ENCODE peak calls at places on chromosomes 5 and 9, in five cellular contexts. One of them, this sample, is unnamed.
A peak's percentile ranks its signal among the peaks of the same experiment; 100 is the strongest.

GRCh38 chr5:119808474-119808873 is 179.1 kb downstream of the FAM170A start:
- DNase-seq in NCI-H1105 treated with DMSO at 0.1 percent for 48 hours: no peak
- DNase-seq in NCI-H748 treated with DMSO at 0.1 percent for 48 hours: no peak
- DNase-seq in heart right ventricle: no peak
- DNase-seq in ELR: no peak
- DNase-seq in this sample: no peak

GRCh38 chr5:148998174-148998797 is 64.6 kb downstream of the SH3TC2 start:
- DNase-seq in NCI-H1105 treated with DMSO at 0.1 percent for 48 hours: peak; percentile 12
- DNase-seq in NCI-H748 treated with DMSO at 0.1 percent for 48 hours: peak; percentile 48
- DNase-seq in heart right ventricle: no peak
- DNase-seq in ELR: peak; percentile 89
- DNase-seq in this sample: no peak

GRCh38 chr9:132237481-132237880 is 75.6 kb downstream of the NTNG2 start:
- DNase-seq in NCI-H1105 treated with DMSO at 0.1 percent for 48 hours: no peak
- DNase-seq in NCI-H748 treated with DMSO at 0.1 percent for 48 hours: no peak
- DNase-seq in heart right ventricle: peak; percentile 32
- DNase-seq in ELR: no peak
- DNase-seq in this sample: no peak

GRCh38 chr9:93468763-93469456 is 15.5 kb upstream of the FAM120AOS start:
- DNase-seq in NCI-H1105 treated with DMSO at 0.1 percent for 48 hours: no peak
- DNase-seq in NCI-H748 treated with DMSO at 0.1 percent for 48 hours: peak; percentile 25
- DNase-seq in heart right ventricle: no peak
- DNase-seq in ELR: no peak
- DNase-seq in this sample: no peak

GRCh38 chr9:113602126-113603119 is 138.9 kb downstream of the RGS3 start:
- DNase-seq in NCI-H1105 treated with DMSO at 0.1 percent for 48 hours: peak; percentile 26
- DNase-seq in NCI-H748 treated with DMSO at 0.1 percent for 48 hours: no peak
- DNase-seq in heart right ventricle: peak; percentile 82
- DNase-seq in ELR: peak; percentile 94
- DNase-seq in this sample: peak; percentile 87

GRCh38 chr5:126544087-126544740 is 50.8 kb downstream of the ALDH7A1 start:
- DNase-seq in NCI-H1105 treated with DMSO at 0.1 percent for 48 hours: no peak
- DNase-seq in NCI-H748 treated with DMSO at 0.1 percent for 48 hours: peak; percentile 27
- DNase-seq in heart right ventricle: no peak
- DNase-seq in ELR: peak; percentile 58
- DNase-seq in this sample: no peak

GRCh38 chr9:104826911-104827310 is 63.0 kb downstream of the NIPSNAP3B start:
- DNase-seq in NCI-H1105 treated with DMSO at 0.1 percent for 48 hours: no peak
- DNase-seq in NCI-H748 treated with DMSO at 0.1 percent for 48 hours: no peak
- DNase-seq in heart right ventricle: no peak
- DNase-seq in ELR: no peak
- DNase-seq in this sample: no peak

GRCh38 chr9:37639874-37640273 is 10.9 kb upstream of the FRMPD1 start:
- DNase-seq in NCI-H1105 treated with DMSO at 0.1 percent for 48 hours: no peak
- DNase-seq in NCI-H748 treated with DMSO at 0.1 percent for 48 hours: no peak
- DNase-seq in heart right ventricle: no peak
- DNase-seq in ELR: no peak
- DNase-seq in this sample: no peak

GRCh38 chr9:137953683-137954438 is 76.3 kb downstream of the CACNA1B start:
- DNase-seq in NCI-H1105 treated with DMSO at 0.1 percent for 48 hours: no peak
- DNase-seq in NCI-H748 treated with DMSO at 0.1 percent for 48 hours: no peak
- DNase-seq in heart right ventricle: no peak
- DNase-seq in ELR: no peak
- DNase-seq in this sample: no peak

GRCh38 chr5:101915559-101915958 is 380.5 kb downstream of the SLCO4C1 start:
- DNase-seq in NCI-H1105 treated with DMSO at 0.1 percent for 48 hours: no peak
- DNase-seq in NCI-H748 treated with DMSO at 0.1 percent for 48 hours: no peak
- DNase-seq in heart right ventricle: no peak
- DNase-seq in ELR: peak; percentile 45
- DNase-seq in this sample: no peak

GRCh38 chr9:88535226-88535931 is 401 bp downstream of the NXNL2 start:
- DNase-seq in NCI-H1105 treated with DMSO at 0.1 percent for 48 hours: peak; percentile 58
- DNase-seq in NCI-H748 treated with DMSO at 0.1 percent for 48 hours: peak; percentile 23
- DNase-seq in heart right ventricle: peak; percentile 17
- DNase-seq in ELR: peak; percentile 27
- DNase-seq in this sample: no peak

GRCh38 chr9:116641292-116642059 is 45.6 kb upstream of the TRIM32 start:
- DNase-seq in NCI-H1105 treated with DMSO at 0.1 percent for 48 hours: no peak
- DNase-seq in NCI-H748 treated with DMSO at 0.1 percent for 48 hours: no peak
- DNase-seq in heart right ventricle: no peak
- DNase-seq in ELR: no peak
- DNase-seq in this sample: no peak

GRCh38 chr9:131361202-131361833 is 32.6 kb upstream of the PRRC2B start:
- DNase-seq in NCI-H1105 treated with DMSO at 0.1 percent for 48 hours: peak; percentile 45
- DNase-seq in NCI-H748 treated with DMSO at 0.1 percent for 48 hours: no peak
- DNase-seq in heart right ventricle: no peak
- DNase-seq in ELR: peak; percentile 13
- DNase-seq in this sample: no peak

GRCh38 chr5:142816577-142816976 is 46.4 kb downstream of the ARHGAP26 start:
- DNase-seq in NCI-H1105 treated with DMSO at 0.1 percent for 48 hours: no peak
- DNase-seq in NCI-H748 treated with DMSO at 0.1 percent for 48 hours: no peak
- DNase-seq in heart right ventricle: peak; percentile 46
- DNase-seq in ELR: peak; percentile 15
- DNase-seq in this sample: no peak

GRCh38 chr5:169893586-169893985 is 86.7 kb downstream of the INSYN2B start:
- DNase-seq in NCI-H1105 treated with DMSO at 0.1 percent for 48 hours: no peak
- DNase-seq in NCI-H748 treated with DMSO at 0.1 percent for 48 hours: no peak
- DNase-seq in heart right ventricle: no peak
- DNase-seq in ELR: peak; percentile 26
- DNase-seq in this sample: no peak

GRCh38 chr5:125559296-125559695 is 812.9 kb upstream of the ZNF608 start:
- DNase-seq in NCI-H1105 treated with DMSO at 0.1 percent for 48 hours: no peak
- DNase-seq in NCI-H748 treated with DMSO at 0.1 percent for 48 hours: no peak
- DNase-seq in heart right ventricle: no peak
- DNase-seq in ELR: peak; percentile 61
- DNase-seq in this sample: no peak

GRCh38 chr9:120904061-120904998 is 22.3 kb downstream of the TRAF1 start:
- DNase-seq in NCI-H1105 treated with DMSO at 0.1 percent for 48 hours: no peak
- DNase-seq in NCI-H748 treated with DMSO at 0.1 percent for 48 hours: no peak
- DNase-seq in heart right ventricle: no peak
- DNase-seq in ELR: no peak
- DNase-seq in this sample: no peak

GRCh38 chr9:128611600-128612394 is 44.9 kb downstream of the DYNC2I2 start:
- DNase-seq in NCI-H1105 treated with DMSO at 0.1 percent for 48 hours: no peak
- DNase-seq in NCI-H748 treated with DMSO at 0.1 percent for 48 hours: no peak
- DNase-seq in heart right ventricle: no peak
- DNase-seq in ELR: no peak
- DNase-seq in this sample: peak; percentile 72

GRCh38 chr9:2838356-2838983 is 5.4 kb downstream of the PUM3 start:
- DNase-seq in NCI-H1105 treated with DMSO at 0.1 percent for 48 hours: no peak
- DNase-seq in NCI-H748 treated with DMSO at 0.1 percent for 48 hours: no peak
- DNase-seq in heart right ventricle: no peak
- DNase-seq in ELR: no peak
- DNase-seq in this sample: no peak

GRCh38 chr9:124297553-124297905 is 39.8 kb downstream of the NEK6 start:
- DNase-seq in NCI-H1105 treated with DMSO at 0.1 percent for 48 hours: no peak
- DNase-seq in NCI-H748 treated with DMSO at 0.1 percent for 48 hours: no peak
- DNase-seq in heart right ventricle: peak; percentile 85
- DNase-seq in ELR: peak; percentile 97
- DNase-seq in this sample: peak; percentile 67

GRCh38 chr9:16030513-16031185 is 477.8 kb downstream of the CCDC171 start:
- DNase-seq in NCI-H1105 treated with DMSO at 0.1 percent for 48 hours: no peak
- DNase-seq in NCI-H748 treated with DMSO at 0.1 percent for 48 hours: no peak
- DNase-seq in heart right ventricle: no peak
- DNase-seq in ELR: peak; percentile 99
- DNase-seq in this sample: no peak

GRCh38 chr5:23468658-23469057 is 38.8 kb upstream of the PRDM9 start:
- DNase-seq in NCI-H1105 treated with DMSO at 0.1 percent for 48 hours: no peak
- DNase-seq in NCI-H748 treated with DMSO at 0.1 percent for 48 hours: no peak
- DNase-seq in heart right ventricle: no peak
- DNase-seq in ELR: no peak
- DNase-seq in this sample: no peak

GRCh38 chr9:90442738-90443137 is 199.9 kb downstream of the DIRAS2 start:
- DNase-seq in NCI-H1105 treated with DMSO at 0.1 percent for 48 hours: no peak
- DNase-seq in NCI-H748 treated with DMSO at 0.1 percent for 48 hours: no peak
- DNase-seq in heart right ventricle: no peak
- DNase-seq in ELR: no peak
- DNase-seq in this sample: no peak

GRCh38 chr5:120240716-120241115 is 223.4 kb upstream of the PRR16 start:
- DNase-seq in NCI-H1105 treated with DMSO at 0.1 percent for 48 hours: no peak
- DNase-seq in NCI-H748 treated with DMSO at 0.1 percent for 48 hours: no peak
- DNase-seq in heart right ventricle: no peak
- DNase-seq in ELR: no peak
- DNase-seq in this sample: no peak

GRCh38 chr5:446864-447263 is 3.9 kb downstream of the EXOC3 start:
- DNase-seq in NCI-H1105 treated with DMSO at 0.1 percent for 48 hours: peak; percentile 32
- DNase-seq in NCI-H748 treated with DMSO at 0.1 percent for 48 hours: peak; percentile 51
- DNase-seq in heart right ventricle: peak; percentile 6
- DNase-seq in ELR: peak; percentile 73
- DNase-seq in this sample: peak; percentile 32

GRCh38 chr9:970310-971002 is 6.0 kb upstream of the DMRT3 start:
- DNase-seq in NCI-H1105 treated with DMSO at 0.1 percent for 48 hours: no peak
- DNase-seq in NCI-H748 treated with DMSO at 0.1 percent for 48 hours: no peak
- DNase-seq in heart right ventricle: no peak
- DNase-seq in ELR: no peak
- DNase-seq in this sample: no peak

GRCh38 chr5:111914957-111915356 is 158.0 kb upstream of the NREP start:
- DNase-seq in NCI-H1105 treated with DMSO at 0.1 percent for 48 hours: no peak
- DNase-seq in NCI-H748 treated with DMSO at 0.1 percent for 48 hours: no peak
- DNase-seq in heart right ventricle: no peak
- DNase-seq in ELR: no peak
- DNase-seq in this sample: no peak

GRCh38 chr9:14608521-14608920 is 84.7 kb downstream of the ZDHHC21 start:
- DNase-seq in NCI-H1105 treated with DMSO at 0.1 percent for 48 hours: peak; percentile 96
- DNase-seq in NCI-H748 treated with DMSO at 0.1 percent for 48 hours: peak; percentile 95
- DNase-seq in heart right ventricle: no peak
- DNase-seq in ELR: no peak
- DNase-seq in this sample: no peak

GRCh38 chr5:176529824-176530195 is 7.4 kb downstream of the RNF44 start:
- DNase-seq in NCI-H1105 treated with DMSO at 0.1 percent for 48 hours: no peak
- DNase-seq in NCI-H748 treated with DMSO at 0.1 percent for 48 hours: no peak
- DNase-seq in heart right ventricle: no peak
- DNase-seq in ELR: no peak
- DNase-seq in this sample: no peak

GRCh38 chr5:95810305-95811125 is 12.0 kb downstream of the GLRX start:
- DNase-seq in NCI-H1105 treated with DMSO at 0.1 percent for 48 hours: no peak
- DNase-seq in NCI-H748 treated with DMSO at 0.1 percent for 48 hours: no peak
- DNase-seq in heart right ventricle: no peak
- DNase-seq in ELR: no peak
- DNase-seq in this sample: no peak

GRCh38 chr9:6739218-6739617 is 18.6 kb upstream of the KDM4C start:
- DNase-seq in NCI-H1105 treated with DMSO at 0.1 percent for 48 hours: no peak
- DNase-seq in NCI-H748 treated with DMSO at 0.1 percent for 48 hours: no peak
- DNase-seq in heart right ventricle: no peak
- DNase-seq in ELR: peak; percentile 52
- DNase-seq in this sample: no peak

GRCh38 chr5:76401801-76402250 is 1.3 kb upstream of the IQGAP2 start:
- DNase-seq in NCI-H1105 treated with DMSO at 0.1 percent for 48 hours: no peak
- DNase-seq in NCI-H748 treated with DMSO at 0.1 percent for 48 hours: no peak
- DNase-seq in heart right ventricle: no peak
- DNase-seq in ELR: no peak
- DNase-seq in this sample: no peak

GRCh38 chr9:113156880-113157279 is 6.1 kb downstream of the SLC31A2 start:
- DNase-seq in NCI-H1105 treated with DMSO at 0.1 percent for 48 hours: no peak
- DNase-seq in NCI-H748 treated with DMSO at 0.1 percent for 48 hours: no peak
- DNase-seq in heart right ventricle: no peak
- DNase-seq in ELR: no peak
- DNase-seq in this sample: no peak

GRCh38 chr9:23707249-23707648 is 118.8 kb downstream of the ELAVL2 start:
- DNase-seq in NCI-H1105 treated with DMSO at 0.1 percent for 48 hours: no peak
- DNase-seq in NCI-H748 treated with DMSO at 0.1 percent for 48 hours: no peak
- DNase-seq in heart right ventricle: no peak
- DNase-seq in ELR: no peak
- DNase-seq in this sample: no peak

GRCh38 chr9:13917534-13917933 is 396.4 kb downstream of the NFIB start:
- DNase-seq in NCI-H1105 treated with DMSO at 0.1 percent for 48 hours: no peak
- DNase-seq in NCI-H748 treated with DMSO at 0.1 percent for 48 hours: no peak
- DNase-seq in heart right ventricle: no peak
- DNase-seq in ELR: no peak
- DNase-seq in this sample: no peak

GRCh38 chr5:156929366-156929948 is 33.6 kb downstream of the TIMD4 start:
- DNase-seq in NCI-H1105 treated with DMSO at 0.1 percent for 48 hours: no peak
- DNase-seq in NCI-H748 treated with DMSO at 0.1 percent for 48 hours: no peak
- DNase-seq in heart right ventricle: no peak
- DNase-seq in ELR: no peak
- DNase-seq in this sample: no peak

GRCh38 chr5:139852696-139853095 is 57.1 kb downstream of the PSD2 start:
- DNase-seq in NCI-H1105 treated with DMSO at 0.1 percent for 48 hours: no peak
- DNase-seq in NCI-H748 treated with DMSO at 0.1 percent for 48 hours: no peak
- DNase-seq in heart right ventricle: no peak
- DNase-seq in ELR: no peak
- DNase-seq in this sample: no peak

GRCh38 chr5:96434201-96434645 is 1.2 kb upstream of the PCSK1 start:
- DNase-seq in NCI-H1105 treated with DMSO at 0.1 percent for 48 hours: peak; percentile 83
- DNase-seq in NCI-H748 treated with DMSO at 0.1 percent for 48 hours: peak; percentile 97
- DNase-seq in heart right ventricle: peak; percentile 59
- DNase-seq in ELR: peak; percentile 73
- DNase-seq in this sample: peak; percentile 55

GRCh38 chr5:112668016-112668415 is 69.7 kb upstream of the APC start:
- DNase-seq in NCI-H1105 treated with DMSO at 0.1 percent for 48 hours: no peak
- DNase-seq in NCI-H748 treated with DMSO at 0.1 percent for 48 hours: no peak
- DNase-seq in heart right ventricle: no peak
- DNase-seq in ELR: peak; percentile 85
- DNase-seq in this sample: no peak

GRCh38 chr9:132243156-132244074 is 81.6 kb downstream of the NTNG2 start:
- DNase-seq in NCI-H1105 treated with DMSO at 0.1 percent for 48 hours: no peak
- DNase-seq in NCI-H748 treated with DMSO at 0.1 percent for 48 hours: no peak
- DNase-seq in heart right ventricle: no peak
- DNase-seq in ELR: peak; percentile 55
- DNase-seq in this sample: no peak

This sample was measured in left lobe of liver.